ENCODE peak calls at places on chromosomes 3 and 15, in seven cellular contexts. R is H7; F is NCI-H524 treated with DMSO at 0.1 percent for 48 hours; I is activated effector memory CD4-positive, alpha-beta T cell treated with anti-CD3 and anti-CD28 coated beads, Interleukin-2, amount 50 U/mL, for 16 hours; T is kidney tubule cell; P is SHP77; W is A172. A is an unnamed sample.

GRCh38 chr3:51940648-51941421 is 869 bp downstream of the RRP9 start:
- DNase-seq in F (no peak), P (no peak), R (no peak), I (peak), W (no peak), T (no peak), A (no peak)

GRCh38 chr15:83922895-83923294 is 269.0 kb downstream of the ADAMTSL3 start:
- DNase-seq in P (no peak), R (no peak), F (no peak), I (no peak), T (no peak), W (no peak), A (no peak)

GRCh38 chr3:61445924-61446323 is 115.4 kb upstream of the PTPRG start:
- DNase-seq in I (no peak), W (no peak), T (no peak), P (no peak), F (no peak), R (no peak), A (no peak)

GRCh38 chr15:68730491-68731317 is 90.0 kb downstream of the ANP32A start:
- DNase-seq in W (peak), R (peak), F (no peak), P (no peak), I (no peak), T (peak), A (peak)

GRCh38 chr15:35750051-35750450 is 204.1 kb upstream of the DPH6 start:
- DNase-seq in P (no peak), R (no peak), T (no peak), W (no peak), F (no peak), I (no peak), A (no peak)

GRCh38 chr3:67245545-67245944 is 247.4 kb downstream of the KBTBD8 start:
- DNase-seq in R (peak), F (no peak), P (no peak), I (no peak), W (no peak), T (no peak), A (no peak)

GRCh38 chr3:25620508-25620907 is 44.2 kb downstream of the TOP2B start:
- DNase-seq in F (no peak), R (no peak), W (no peak), T (no peak), I (no peak), P (no peak), A (no peak)

GRCh38 chr3:40899286-40899712 is 300.0 kb upstream of the CTNNB1 start:
- DNase-seq in F (no peak), T (peak), I (no peak), R (no peak), P (no peak), W (peak), A (no peak)

GRCh38 chr3:183966361-183966791 is 51.3 kb downstream of the ABCC5 start:
- DNase-seq in F (no peak), R (no peak), P (no peak), W (no peak), I (no peak), T (peak), A (no peak)

A was measured in heart right ventricle.